ENCODE peak calls at places on chromosome 16, in five cellular contexts. W is esophagus muscularis mucosa, C is IMR-90, V is colonic mucosa, J is stomach. R is an unnamed sample.

GRCh38 chr16:69855587-69855986 is 93.5 kb downstream of the WWP2 start:
- DNase-seq in V (no peak), W (no peak), C (no peak), J (no peak), R (no peak)

GRCh38 chr16:22625948-22626347 is 115.3 kb downstream of the NPIPB5 start:
- DNase-seq in V (no peak), J (no peak), W (no peak), C (no peak), R (no peak)

GRCh38 chr16:70453891-70454220 is 539 bp upstream of the FCSK start:
- DNase-seq in V (peak), J (no peak), C (no peak), W (no peak), R (no peak)

GRCh38 chr16:59886021-59886420 is 1151.9 kb upstream of the GOT2 start:
- DNase-seq in W (no peak), J (no peak), C (peak), V (no peak), R (peak)

GRCh38 chr16:67939507-67940435 is 3.1 kb upstream of the PSMB10 start:
- DNase-seq in C (no peak), V (peak), W (no peak), J (peak), R (no peak)

GRCh38 chr16:2896480-2897010 is 13.5 kb downstream of the FLYWCH2 start:
- DNase-seq in V (no peak), J (no peak), C (no peak), W (no peak), R (no peak)

GRCh38 chr16:58589311-58589890 is 40.2 kb downstream of the CNOT1 start:
- DNase-seq in W (no peak), C (peak), J (no peak), V (no peak), R (no peak)

GRCh38 chr16:53022374-53022773 is 30.3 kb downstream of the CHD9NB start:
- DNase-seq in C (peak), V (peak), W (no peak), J (peak), R (peak)

GRCh38 chr16:52873997-52874500 is 178.6 kb downstream of the CHD9NB start:
- DNase-seq in W (no peak), C (no peak), V (no peak), J (no peak), R (no peak)

GRCh38 chr16:54633943-54634362 is 296.7 kb upstream of the IRX5 start:
- DNase-seq in V (no peak), W (no peak), J (peak), C (no peak), R (no peak)

GRCh38 chr16:13961099-13961811 is 41.3 kb downstream of the ERCC4 start:
- DNase-seq in W (no peak), C (peak), V (no peak), J (no peak), R (peak)

DNA sequence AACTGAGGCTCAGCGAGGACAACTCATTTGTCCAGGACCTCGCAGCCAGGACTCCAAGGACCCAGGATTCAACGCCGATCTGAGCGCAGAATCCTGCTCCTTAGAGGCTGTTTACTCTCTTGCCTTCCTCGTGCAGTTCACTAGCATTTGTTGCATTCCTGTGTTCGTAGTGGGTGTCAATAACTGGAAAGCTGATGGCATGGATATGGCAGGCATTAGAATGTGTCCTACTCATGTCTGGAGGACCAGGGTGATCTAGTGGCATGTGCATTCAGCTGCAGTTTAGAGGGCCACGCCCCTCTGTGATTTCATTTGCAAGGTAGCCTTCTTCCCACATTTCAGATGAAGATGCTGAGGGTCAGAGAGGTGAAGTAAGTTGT is 510 bp downstream of the CRISPLD2 start:
- DNase-seq in C (no peak), V (no peak), J (no peak), W (no peak), R (no peak)
- H3K4me3 ChIP-seq in C (peak), V (peak), J (peak), W (peak), R (peak)

DNA sequence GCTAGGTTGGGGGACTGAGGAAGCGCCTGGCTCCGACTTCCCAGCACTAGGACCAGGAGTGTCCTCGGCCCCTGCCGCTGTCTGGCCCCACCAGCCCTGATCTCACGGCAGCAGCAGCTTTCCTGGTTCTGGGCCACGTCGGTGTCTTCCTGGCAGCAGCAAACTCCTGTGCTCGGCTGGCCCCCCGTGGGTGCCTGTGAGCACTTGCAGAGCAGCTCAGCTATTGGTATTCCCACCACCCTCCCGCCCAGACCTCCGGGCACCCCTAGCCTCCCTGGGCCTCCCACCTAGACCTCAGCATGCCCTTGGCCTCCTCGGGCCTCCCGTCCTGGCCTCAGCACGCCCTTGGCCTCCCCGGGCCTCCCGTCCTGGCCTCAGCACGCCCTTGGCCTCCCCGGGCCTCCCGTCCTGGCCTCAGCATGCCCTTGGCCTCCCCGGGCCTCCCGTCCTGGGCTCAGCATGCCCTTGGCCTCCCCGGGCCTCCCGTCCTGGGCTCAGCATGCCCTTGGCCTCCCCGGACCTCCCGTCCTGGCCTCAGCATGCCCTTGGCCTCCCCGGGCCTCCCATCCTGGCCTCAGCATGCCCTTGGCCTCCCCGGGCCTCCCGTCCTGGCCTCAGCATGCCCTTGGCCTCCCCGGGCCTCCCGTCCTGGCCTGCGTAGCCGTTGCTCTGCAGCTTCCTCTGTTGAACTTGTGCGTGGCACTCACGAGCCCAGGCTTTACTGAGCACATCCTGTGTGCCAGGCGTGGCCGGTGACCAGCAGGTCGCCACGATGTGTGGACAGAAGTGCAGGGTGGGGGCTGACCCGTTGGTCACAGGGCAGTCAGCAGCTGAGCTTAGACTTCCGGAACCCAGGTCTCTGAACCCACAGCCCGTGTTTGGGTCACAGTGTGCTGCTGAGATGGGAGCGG is 51.8 kb upstream of the ACSF3 start:
- DNase-seq in C (no peak), V (no peak), J (no peak), W (no peak), R (no peak)
- TF ChIP-seq CTCF in C (no peak), V (no peak), J (no peak), W (no peak), R (no peak)

GRCh38 chr16:71524566-71525553 is 1.4 kb upstream of the CHST4 start:
- DNase-seq in J (no peak), C (no peak), W (no peak), V (no peak), R (no peak)
- H3K4me3 ChIP-seq in J (no peak), C (no peak), W (no peak), V (no peak), R (no peak)

GRCh38 chr16:85798901-85799496 is 345 bp downstream of the EMC8 start:
- DNase-seq in V (peak), J (no peak), C (peak), W (no peak), R (no peak)
- TF ChIP-seq CTCF in V (no peak), J (no peak), C (peak), W (no peak), R (no peak)

GRCh38 chr16:11500720-11501346 is 85.9 kb downstream of the LITAF start:
- DNase-seq in W (no peak), V (no peak), C (no peak), J (no peak), R (no peak)

GRCh38 chr16:11502239-11502638 is 84.5 kb downstream of the LITAF start:
- DNase-seq in V (no peak), W (no peak), J (no peak), C (no peak), R (no peak)

GRCh38 chr16:11501583-11502138 is 85.1 kb downstream of the LITAF start:
- DNase-seq in W (no peak), V (no peak), J (no peak), C (no peak), R (no peak)

GRCh38 chr16:11506816-11507305 is 79.9 kb downstream of the LITAF start:
- DNase-seq in V (no peak), C (no peak), J (no peak), W (no peak), R (no peak)

GRCh38 chr16:11503566-11503965 is 83.2 kb downstream of the LITAF start:
- DNase-seq in C (no peak), V (no peak), J (no peak), W (no peak), R (no peak)
- H3K4me3 ChIP-seq in C (no peak), V (no peak), J (no peak), W (no peak), R (no peak)

GRCh38 chr16:720507-720989 is 398 bp upstream of the ANTKMT start:
- DNase-seq in V (peak), W (no peak), C (peak), J (no peak), R (no peak)
- TF ChIP-seq CTCF in V (no peak), W (no peak), C (peak), J (no peak), R (peak)

GRCh38 chr16:84105286-84105815 is 11.4 kb downstream of the MBTPS1 start:
- DNase-seq in J (no peak), C (no peak), V (no peak), W (no peak), R (no peak)

GRCh38 chr16:84107921-84108320 is 8.8 kb downstream of the MBTPS1 start:
- DNase-seq in W (no peak), J (no peak), C (no peak), V (no peak), R (no peak)

GRCh38 chr16:84104231-84104630 is 12.5 kb downstream of the MBTPS1 start:
- DNase-seq in J (no peak), V (no peak), C (no peak), W (no peak), R (no peak)

GRCh38 chr16:84103678-84104077 is 13.1 kb downstream of the MBTPS1 start:
- DNase-seq in V (peak), W (no peak), C (no peak), J (no peak), R (no peak)

DNA sequence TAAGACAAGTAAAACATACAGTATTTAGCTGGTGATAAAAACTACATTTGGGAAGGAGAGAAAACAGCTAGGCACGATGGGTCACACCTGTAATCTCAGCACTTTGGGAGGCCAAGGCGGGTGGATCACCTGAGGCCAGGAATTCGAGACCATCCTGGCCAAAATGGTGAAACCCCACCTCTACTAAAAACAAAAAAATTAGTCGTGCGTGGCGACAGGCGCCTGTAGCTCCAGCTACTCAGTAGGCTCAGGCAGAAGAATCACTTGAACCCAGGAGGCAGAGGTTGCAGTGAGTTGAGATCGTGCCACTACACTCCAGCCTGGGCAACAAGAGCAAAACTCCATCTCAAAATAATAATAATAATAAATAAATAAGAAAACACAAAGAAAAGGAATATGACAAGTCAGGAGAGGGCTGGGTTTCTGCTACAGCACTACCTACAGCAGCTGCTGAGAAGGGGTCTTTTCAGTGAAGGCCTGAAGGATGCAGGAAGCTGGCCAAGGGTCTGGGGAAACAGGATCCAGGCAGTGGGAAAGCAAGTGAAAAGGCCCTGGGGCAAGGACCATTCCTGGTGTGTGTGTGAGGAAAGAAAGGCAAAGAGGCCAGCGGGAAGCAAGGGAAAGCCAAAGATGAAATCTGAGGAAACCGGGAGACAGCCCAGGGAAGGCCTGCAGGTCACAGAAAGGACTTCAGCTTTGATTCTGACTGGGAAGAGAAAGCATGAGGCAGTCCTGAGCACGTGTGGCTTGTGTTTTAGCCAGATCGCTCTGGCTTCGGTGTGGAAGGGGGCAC is 10.6 kb downstream of the MBTPS1 start:
- DNase-seq in V (no peak), J (no peak), W (no peak), C (no peak), R (no peak)
- H3K4me3 ChIP-seq in V (no peak), J (no peak), W (no peak), C (no peak), R (no peak)

GRCh38 chr16:65771707-65772106 is 594.8 kb upstream of the CDH5 start:
- DNase-seq in C (no peak), J (no peak), V (no peak), W (no peak), R (no peak)

GRCh38 chr16:65770752-65771151 is 595.7 kb upstream of the CDH5 start:
- DNase-seq in J (no peak), C (no peak), V (no peak), W (no peak), R (no peak)

GRCh38 chr16:65774350-65774749 is 592.1 kb upstream of the CDH5 start:
- DNase-seq in W (no peak), V (no peak), J (no peak), C (no peak), R (no peak)

GRCh38 chr16:65773319-65773874 is 593.1 kb upstream of the CDH5 start:
- DNase-seq in J (no peak), W (no peak), V (no peak), C (no peak), R (no peak)

GRCh38 chr16:65772134-65772732 is 594.3 kb upstream of the CDH5 start:
- DNase-seq in W (no peak), C (no peak), V (no peak), J (no peak), R (no peak)
- TF ChIP-seq CTCF in W (no peak), C (no peak), V (no peak), J (no peak), R (no peak)

DNA sequence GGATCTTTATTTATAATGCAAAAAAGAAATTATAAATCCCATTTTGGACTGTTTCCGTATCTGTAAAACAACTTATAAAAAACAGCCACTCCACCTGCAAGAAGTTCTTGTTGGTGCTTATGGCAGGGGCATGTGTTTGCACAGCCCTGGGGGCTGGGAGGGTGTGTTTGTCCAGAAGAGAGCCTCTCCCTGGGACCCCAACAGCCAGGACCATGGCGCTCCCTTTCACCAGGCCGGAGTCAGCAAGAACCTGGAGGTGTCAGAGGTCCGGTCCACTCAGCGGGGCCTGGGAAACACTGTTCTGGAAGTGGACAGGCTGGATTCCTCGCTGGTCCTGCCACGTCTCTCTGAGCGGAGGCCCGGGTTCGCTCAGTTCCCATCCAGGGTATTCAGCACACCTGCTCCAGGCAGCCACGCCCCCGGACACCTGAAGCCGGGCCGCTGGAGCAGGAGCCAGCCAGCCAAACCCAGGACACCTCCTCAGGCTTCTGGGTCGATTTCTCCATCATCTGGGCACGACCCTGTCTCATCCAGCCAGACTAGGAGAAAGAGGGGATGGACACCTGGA is 18.9 kb upstream of the GINS2 start:
- DNase-seq in W (no peak), V (no peak), J (no peak), C (no peak), R (no peak)
- H3K4me3 ChIP-seq in W (no peak), V (no peak), J (no peak), C (no peak), R (no peak)